ENCODE peak calls at places on chromosome 17, in nine cellular contexts. V, X, M, U, R, H, Z, E and Q are unnamed samples.

GRCh38 chr17:21247859-21248258 is 5.4 kb downstream of the NATD1 start:
- DNase-seq in R (no peak), V (no peak), X (no peak), U (no peak), M (no peak), E (no peak), H (no peak), Z (no peak), Q (no peak)

GRCh38 chr17:36674278-36674650 is 72.9 kb downstream of the MRM1 start:
- DNase-seq in M (no peak), V (no peak), X (no peak), E (no peak), U (no peak), Z (no peak), R (no peak), H (no peak), Q (no peak)

GRCh38 chr17:8555062-8555461 is 75.5 kb downstream of the MYH10 start:
- DNase-seq in H (no peak), U (no peak), E (no peak), X (no peak), V (no peak), M (no peak), Z (no peak), R (no peak), Q (no peak)

GRCh38 chr17:7677388-7678067 is 9.8 kb downstream of the TP53 start:
- DNase-seq in X (no peak), R (no peak), Z (no peak), U (no peak), H (no peak), E (no peak), M (no peak), V (no peak), Q (no peak)

GRCh38 chr17:2103456-2103855 is 48.6 kb downstream of the HIC1 start:
- DNase-seq in X (no peak), V (no peak), Z (no peak), R (no peak), M (no peak), U (no peak), H (no peak), E (no peak), Q (no peak)

GRCh38 chr17:7840441-7840840 is 6.4 kb downstream of the KDM6B start:
- DNase-seq in V (no peak), M (no peak), Z (no peak), R (no peak), E (no peak), X (no peak), U (no peak), H (no peak), Q (no peak)

GRCh38 chr17:7466644-7467341 is 12.6 kb downstream of the ZBTB4 start:
- DNase-seq in Z (peak), H (peak), E (no peak), U (peak), X (peak), M (no peak), V (no peak), R (no peak), Q (no peak)

GRCh38 chr17:28570716-28571254 is 539 bp downstream of the PIGS start:
- DNase-seq in V (no peak), U (no peak), R (no peak), X (no peak), Z (no peak), H (peak), E (peak), M (peak), Q (no peak)

GRCh38 chr17:9350083-9350482 is 225.5 kb downstream of the STX8 start:
- DNase-seq in H (no peak), Z (peak), M (no peak), V (no peak), U (no peak), R (peak), E (no peak), X (no peak), Q (no peak)

GRCh38 chr17:27473190-27473747 is 17.0 kb downstream of the KSR1 start:
- DNase-seq in E (no peak), Z (no peak), R (no peak), X (no peak), V (no peak), U (no peak), H (no peak), M (no peak), Q (no peak)

GRCh38 chr17:12180644-12181261 is 160.1 kb downstream of the MAP2K4 start:
- DNase-seq in V (no peak), R (peak), H (peak), U (peak), E (peak), Z (peak), M (no peak), X (no peak), Q (peak)

GRCh38 chr17:1577186-1577585 is 14.6 kb upstream of the PITPNA start:
- DNase-seq in R (peak), Z (peak), E (no peak), V (peak), M (peak), U (peak), H (no peak), X (peak), Q (no peak)

GRCh38 chr17:38421224-38421841 is 6.9 kb upstream of the ARHGAP23 start:
- DNase-seq in V (no peak), R (no peak), M (no peak), Z (peak), X (no peak), U (no peak), E (peak), H (no peak), Q (no peak)

GRCh38 chr17:69466905-69467630 is 52.6 kb downstream of the MAP2K6 start:
- DNase-seq in M (no peak), V (no peak), R (no peak), E (no peak), Z (peak), X (no peak), U (no peak), H (no peak), Q (peak)

GRCh38 chr17:11644265-11645212 is 46.3 kb downstream of the DNAH9 start:
- DNase-seq in Z (peak), X (no peak), V (no peak), U (peak), M (no peak), H (peak), E (peak), R (no peak), Q (peak)

GRCh38 chr17:41689497-41690299 is 1.0 kb downstream of the EIF1 start:
- DNase-seq in H (no peak), E (peak), U (peak), V (no peak), X (no peak), M (no peak), Z (peak), R (peak), Q (peak)

GRCh38 chr17:17749921-17750320 is 68.7 kb downstream of the RAI1 start:
- DNase-seq in U (peak), M (no peak), H (peak), Z (peak), X (peak), E (peak), V (no peak), R (no peak), Q (peak)

GRCh38 chr17:67434061-67434525 is 57.0 kb downstream of the PITPNC1 start:
- DNase-seq in R (no peak), M (no peak), X (no peak), U (no peak), H (no peak), V (no peak), Z (no peak), E (no peak), Q (no peak)

GRCh38 chr17:29697371-29697770 is 74.7 kb upstream of the CORO6 start:
- DNase-seq in M (no peak), H (no peak), R (no peak), X (no peak), U (no peak), Z (no peak), E (no peak), V (no peak), Q (no peak)

GRCh38 chr17:57747221-57748017 is 2.3 kb upstream of the CCDC182 start:
- DNase-seq in U (peak), X (no peak), M (no peak), V (no peak), Z (peak), E (peak), H (peak), R (peak), Q (peak)

GRCh38 chr17:45262516-45263476 is 902 bp upstream of the SPATA32 start:
- DNase-seq in X (no peak), M (no peak), Z (peak), U (no peak), V (no peak), E (no peak), H (no peak), R (no peak), Q (no peak)
- TF ChIP-seq CTCF in X (no peak), M (no peak), Z (peak), U (no peak), V (peak), E (no peak), H (no peak), R (peak), Q (no peak)

DNA sequence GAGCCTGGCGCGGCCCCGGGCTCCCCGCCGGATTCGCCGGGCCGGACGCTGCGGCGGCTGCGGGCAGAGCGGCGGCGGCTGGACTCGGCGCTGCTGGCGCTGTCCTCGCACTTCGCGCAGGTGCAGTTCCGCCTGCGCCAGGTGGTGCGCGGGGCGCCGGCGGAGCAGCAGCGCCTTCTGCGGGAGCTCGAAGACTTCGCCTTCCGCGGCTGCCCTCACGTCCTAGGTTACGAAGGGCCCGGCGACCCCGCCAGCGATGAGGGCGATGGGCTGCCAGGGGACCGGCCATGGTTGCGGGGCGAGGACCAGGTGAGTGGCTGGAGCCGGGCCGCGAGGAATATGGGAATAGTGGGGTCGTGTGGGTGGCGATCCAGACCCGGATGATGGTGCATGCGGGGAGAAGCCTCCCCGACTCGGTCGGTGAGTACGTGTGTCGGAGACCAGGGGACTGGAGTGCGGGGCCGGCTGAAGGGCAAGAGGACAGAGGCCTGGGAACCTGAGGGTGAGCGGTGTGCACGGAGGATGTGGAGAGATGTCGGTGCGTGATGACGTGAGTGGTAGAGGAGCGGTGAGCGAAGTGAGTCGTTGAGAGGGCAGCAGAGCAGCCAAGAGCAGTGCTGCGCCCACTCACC is 517 bp downstream of the RUNDC1 start:
- DNase-seq in U (no peak), X (no peak), H (peak), V (peak), Z (peak), R (no peak), E (peak), M (peak), Q (peak)
- TF ChIP-seq CTCF in U (no peak), X (no peak), H (peak), V (peak), Z (no peak), R (no peak), E (no peak), M (peak), Q (no peak)

GRCh38 chr17:79305831-79306687 is 231.4 kb downstream of the ENGASE start:
- DNase-seq in X (no peak), Z (no peak), H (peak), V (no peak), U (no peak), R (no peak), M (no peak), E (peak), Q (no peak)
- TF ChIP-seq CTCF in X (no peak), Z (no peak), H (peak), V (no peak), U (no peak), R (no peak), M (no peak), E (no peak), Q (no peak)

DNA sequence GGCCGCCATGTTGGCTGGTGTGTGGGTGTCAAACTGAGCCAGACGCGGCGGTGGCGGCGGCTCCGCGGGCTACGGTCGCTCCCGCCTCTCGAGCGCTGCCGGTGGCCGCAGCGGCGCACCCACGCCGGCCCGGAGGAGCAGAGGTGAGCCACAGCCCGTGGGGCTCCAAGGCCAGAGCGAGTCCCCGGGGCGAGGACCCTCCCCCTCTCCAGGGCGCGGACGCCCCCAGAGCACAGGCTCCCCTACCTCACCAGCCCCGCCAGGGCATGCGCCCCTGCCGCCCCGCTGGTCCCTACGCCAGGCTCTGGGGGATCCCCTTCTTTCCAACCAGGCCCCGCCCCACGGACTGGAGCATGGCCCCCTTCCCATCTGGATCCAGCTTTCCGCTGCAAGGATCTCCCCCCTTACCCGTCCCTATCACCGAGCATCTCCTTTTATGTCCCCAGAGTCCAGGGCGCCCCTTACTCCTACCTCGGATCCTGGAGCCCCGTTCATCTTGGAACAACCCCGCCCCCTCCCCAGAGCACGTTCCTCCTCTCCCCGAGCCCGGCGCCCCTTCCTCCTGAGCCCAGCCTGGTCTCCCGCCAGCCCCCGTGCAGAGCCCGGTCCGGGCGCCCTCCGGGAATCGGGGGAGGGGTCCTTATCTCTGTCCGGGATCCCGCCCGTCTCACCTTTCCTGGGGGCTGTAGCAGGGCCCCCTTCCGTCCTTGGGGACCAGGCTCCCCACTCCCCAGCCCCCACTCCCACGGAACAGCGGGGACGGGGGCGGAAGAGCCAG is 412 bp downstream of the EPN2 start:
- DNase-seq in V (no peak), R (no peak), H (peak), E (peak), X (no peak), Z (no peak), U (peak), M (peak), Q (peak)
- TF ChIP-seq CTCF in V (no peak), R (no peak), H (peak), E (no peak), X (peak), Z (no peak), U (peak), M (no peak), Q (peak)

DNA sequence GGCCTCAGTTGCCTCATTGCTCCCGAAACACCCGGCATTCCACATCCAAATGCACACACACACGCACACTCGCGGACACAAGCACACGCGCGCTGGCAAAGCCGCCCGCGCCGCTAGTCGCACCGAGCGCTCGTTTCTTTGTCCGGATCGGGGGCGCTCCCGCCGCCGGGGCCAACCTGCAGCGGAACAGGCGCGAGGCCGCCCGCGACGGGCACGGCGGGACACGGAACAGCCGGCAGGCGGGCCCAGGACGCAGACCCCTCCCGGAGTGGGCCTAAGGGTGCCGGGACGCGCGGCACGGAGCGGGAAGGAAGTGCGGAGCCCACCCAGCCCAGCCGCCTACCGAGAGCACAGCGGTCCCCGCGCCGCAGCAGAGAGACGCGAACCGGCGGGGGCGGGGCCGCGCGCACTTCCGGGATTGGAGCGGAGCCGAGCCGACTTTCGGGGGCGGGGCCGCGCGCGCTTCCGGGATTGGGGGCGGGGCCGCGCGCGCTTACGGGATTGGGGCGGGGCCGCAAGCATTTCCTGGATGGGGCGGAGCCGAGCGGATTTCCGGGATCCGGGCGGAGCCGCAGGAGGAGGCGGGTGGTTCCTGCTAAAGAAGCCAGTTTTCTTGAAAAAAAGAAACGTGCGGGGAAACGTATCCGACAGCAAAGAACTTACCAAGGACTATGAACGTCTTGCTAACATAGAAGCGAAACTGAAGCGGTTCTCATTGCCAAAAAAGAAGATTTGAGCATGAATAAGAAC is at the start of gene CYBC1:
- DNase-seq in E (peak), X (peak), U (peak), V (no peak), H (peak), Z (peak), M (peak), R (peak), Q (peak)
- TF ChIP-seq CTCF in E (no peak), X (peak), U (no peak), V (no peak), H (no peak), Z (no peak), M (no peak), R (no peak), Q (no peak)

GRCh38 chr17:80259642-80260535 is 763 bp upstream of the RNF213 start:
- DNase-seq in R (peak), M (peak), U (peak), H (peak), V (no peak), Z (peak), X (no peak), E (peak), Q (peak)
- TF ChIP-seq CTCF in R (no peak), M (no peak), U (no peak), H (peak), V (no peak), Z (no peak), X (no peak), E (no peak), Q (no peak)

GRCh38 chr17:76625496-76625895 is 18.1 kb downstream of the ST6GALNAC1 start:
- DNase-seq in E (no peak), Z (no peak), M (no peak), X (no peak), R (no peak), U (no peak), V (no peak), H (no peak), Q (no peak)

GRCh38 chr17:76627510-76627909 is 16.0 kb downstream of the ST6GALNAC1 start:
- DNase-seq in X (no peak), H (no peak), R (no peak), V (no peak), E (no peak), M (no peak), Z (no peak), U (no peak), Q (no peak)

GRCh38 chr17:76617838-76618237 is 25.7 kb downstream of the ST6GALNAC1 start:
- DNase-seq in R (no peak), V (no peak), M (no peak), X (no peak), Z (no peak), H (no peak), E (no peak), U (no peak), Q (no peak)

GRCh38 chr17:76626442-76626841 is 17.1 kb downstream of the ST6GALNAC1 start:
- DNase-seq in X (no peak), U (no peak), R (no peak), E (no peak), M (no peak), V (no peak), Z (no peak), H (no peak), Q (no peak)

DNA sequence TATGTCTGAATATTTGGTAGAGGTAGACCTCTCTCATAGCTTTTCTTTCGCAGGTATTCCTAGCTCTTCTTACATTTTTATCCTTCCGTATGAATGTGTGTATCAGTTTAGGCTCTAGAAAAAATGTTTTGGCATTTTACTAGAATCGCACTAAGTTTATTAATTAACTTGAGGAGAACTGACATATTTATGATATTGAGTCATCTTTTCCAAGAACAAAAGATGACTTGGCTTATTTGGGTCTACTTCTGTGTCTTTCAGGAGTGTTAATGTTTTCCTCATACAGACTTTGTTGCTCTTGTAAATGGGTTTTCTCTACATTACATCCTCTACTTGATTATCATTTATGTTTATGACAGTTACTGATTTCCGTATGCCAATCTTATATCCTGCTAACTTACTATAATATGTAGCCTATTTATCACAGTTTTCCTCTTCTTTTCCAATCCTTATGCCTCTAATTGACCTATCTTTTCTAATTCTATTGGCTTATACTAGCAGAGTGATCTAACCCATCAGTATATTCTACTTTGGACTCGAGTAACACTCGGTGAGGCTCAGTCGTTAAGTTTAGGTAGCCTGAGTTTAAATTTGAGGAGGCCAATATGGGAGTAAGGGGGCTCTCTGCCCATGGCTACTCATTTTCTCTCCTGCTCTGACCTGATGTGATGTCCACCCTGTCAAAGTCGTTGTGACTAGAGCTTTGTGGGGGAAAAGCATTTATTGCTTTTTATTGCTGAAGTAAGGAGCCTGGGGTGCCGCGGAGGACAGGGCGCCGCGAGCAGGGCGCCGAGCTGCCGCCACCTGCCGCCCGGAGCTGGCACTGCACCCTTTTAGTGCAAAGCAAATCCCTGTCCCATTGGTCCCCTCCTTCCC is 20.0 kb downstream of the ST6GALNAC1 start:
- DNase-seq in R (peak), Z (peak), M (peak), U (peak), H (peak), X (peak), V (no peak), E (peak), Q (peak)
- TF ChIP-seq CTCF in R (peak), Z (peak), M (peak), U (peak), H (peak), X (peak), V (peak), E (peak), Q (peak)

GRCh38 chr17:49695698-49696232 is 12.0 kb downstream of the SLC35B1 start:
- DNase-seq in Z (no peak), X (no peak), U (no peak), M (no peak), E (no peak), R (no peak), V (no peak), H (no peak), Q (no peak)
- TF ChIP-seq CTCF in Z (no peak), X (no peak), U (no peak), M (no peak), E (no peak), R (no peak), V (peak), H (no peak), Q (no peak)

GRCh38 chr17:44904001-44904984 is 5.0 kb upstream of the EFTUD2 start:
- DNase-seq in E (no peak), H (no peak), X (no peak), M (no peak), U (peak), V (no peak), Z (no peak), R (no peak), Q (no peak)
- TF ChIP-seq CTCF in E (no peak), H (no peak), X (no peak), M (no peak), U (no peak), V (no peak), Z (no peak), R (no peak), Q (no peak)

GRCh38 chr17:77281024-77281903 is 140.5 kb downstream of the SEC14L1 start:
- DNase-seq in E (peak), X (no peak), Z (peak), M (peak), R (no peak), U (no peak), H (peak), V (peak), Q (peak)
- TF ChIP-seq CTCF in E (no peak), X (no peak), Z (no peak), M (peak), R (no peak), U (no peak), H (peak), V (peak), Q (no peak)